ENCODE peak calls at places on chromosomes 3 and 15, in five cellular contexts. J, G, V, L and A are unnamed samples.

GRCh38 chr3:46628980-46629379 is 16.7 kb downstream of the FAM240A start:
- DNase-seq in J (no peak), G (peak; percentile 6), V (no peak), L (no peak), A (no peak)

GRCh38 chr3:141303481-141304223 is 64.7 kb upstream of the ZBTB38 start:
- DNase-seq in J (peak; percentile 62), G (peak; percentile 76), V (no peak), L (peak; percentile 58), A (no peak)

GRCh38 chr15:78358114-78358513 is 18.0 kb downstream of the CRABP1 start:
- DNase-seq in J (no peak), G (peak; percentile 31), V (no peak), L (no peak), A (no peak)

GRCh38 chr3:145704020-145704419 is 457.0 kb downstream of the PLOD2 start:
- DNase-seq in J (no peak), G (peak; percentile 47), V (no peak), L (no peak), A (no peak)

GRCh38 chr3:72625616-72626337 is 222.5 kb downstream of the SHQ1 start:
- DNase-seq in J (no peak), G (peak; percentile 78), V (no peak), L (no peak), A (peak; percentile 73)

GRCh38 chr3:120244834-120245225 is 40.2 kb downstream of the GPR156 start:
- DNase-seq in J (no peak), G (no peak), V (no peak), L (no peak), A (no peak)

GRCh38 chr15:40763801-40764765 is at the start of gene GCHFR:
- DNase-seq in J (peak; percentile 65), G (peak; percentile 71), V (peak; percentile 54), L (no peak), A (peak; percentile 90)

GRCh38 chr3:87626471-87626995 is 350.1 kb upstream of the POU1F1 start:
- DNase-seq in J (no peak), G (no peak), V (no peak), L (no peak), A (no peak)

GRCh38 chr15:28952666-28953491 is 67.1 kb downstream of the APBA2 start:
- DNase-seq in J (no peak), G (no peak), V (no peak), L (no peak), A (peak; percentile 35)

GRCh38 chr3:153330891-153331290 is 168.9 kb downstream of the RAP2B start:
- DNase-seq in J (no peak), G (peak; percentile 31), V (no peak), L (no peak), A (no peak)

GRCh38 chr3:178480274-178480673 is 56.0 kb upstream of the KCNMB2 start:
- DNase-seq in J (no peak), G (no peak), V (no peak), L (no peak), A (no peak)